ENCODE peak calls at places on chromosome 5, in nine cellular contexts. T is GM03348, E is MM.1S, A is bronchial epithelial cell, S is left colon, K is adrenal gland, X is EL, N is endothelial cell, J is NCI-H345. D is an unnamed sample.

GRCh38 chr5:148482697-148483462 is 99.1 kb downstream of the FBXO38 start:
- DNase-seq in T (peak; percentile 67), E (peak; percentile 40), A (peak; percentile 7), S (peak; percentile 24), K (peak; percentile 22), X (peak; percentile 44), N (peak; percentile 78), J (no peak), D (peak; percentile 55)

GRCh38 chr5:115132465-115132864 is 37.2 kb downstream of the TRIM36 start:
- DNase-seq in T (no peak), E (no peak), A (no peak), S (no peak), K (no peak), X (no peak), N (no peak), J (no peak), D (no peak)

GRCh38 chr5:59716029-59716428 is 177.5 kb downstream of the PDE4D start:
- DNase-seq in T (no peak), E (no peak), A (peak; percentile 21), S (no peak), K (no peak), X (no peak), N (no peak), J (no peak), D (no peak)

GRCh38 chr5:83377131-83377865 is 94.2 kb upstream of the VCAN start:
- DNase-seq in T (peak; percentile 50), E (no peak), A (peak; percentile 45), S (no peak), K (no peak), X (peak; percentile 71), N (no peak), J (no peak), D (no peak)

GRCh38 chr5:78649220-78649700 is 688 bp upstream of the LHFPL2 start:
- DNase-seq in T (peak; percentile 31), E (no peak), A (no peak), S (peak; percentile 41), K (no peak), X (peak; percentile 42), N (no peak), J (no peak), D (no peak)

GRCh38 chr5:124658867-124659557 is 87.4 kb downstream of the ZNF608 start:
- DNase-seq in T (no peak), E (no peak), A (no peak), S (no peak), K (no peak), X (no peak), N (no peak), J (no peak), D (no peak)

GRCh38 chr5:157648275-157648990 is 3.8 kb downstream of the SOX30 start:
- DNase-seq in T (no peak), E (no peak), A (no peak), S (no peak), K (no peak), X (no peak), N (no peak), J (no peak), D (no peak)

GRCh38 chr5:32193591-32193990 is 19.5 kb upstream of the GOLPH3 start:
- DNase-seq in T (no peak), E (no peak), A (peak; percentile 39), S (peak; percentile 93), K (peak; percentile 80), X (peak; percentile 79), N (no peak), J (peak; percentile 98), D (peak; percentile 97)